ENCODE peak calls at places on chromosome 12, in nine cellular contexts. Z is Daoy; U is hepatic stellate cell; V is mesendoderm; L is adipocyte; D is NCI-H460; B is activated CD4-positive, alpha-beta T cell treated with anti-CD3 and anti-CD28 coated beads, Interleukin-2, amount 50 U/mL, for 48 hours; Q is NCI-H774; H is G401. P is an unnamed sample.

GRCh38 chr12:100656806-100657205 is 83.3 kb downstream of the GAS2L3 start:
- DNase-seq in Z (no peak), U (no peak), V (no peak), L (no peak), D (no peak), B (no peak), Q (peak; percentile 69), H (no peak), P (no peak)

GRCh38 chr12:123398177-123398916 is 14.4 kb downstream of the KMT5A start:
- DNase-seq in Z (no peak), U (peak; percentile 82), V (no peak), L (no peak), D (no peak), B (no peak), Q (no peak), H (peak; percentile 96), P (peak; percentile 78)

GRCh38 chr12:9049520-9050133 is 60.3 kb downstream of the KLRG1 start:
- DNase-seq in Z (peak; percentile 1), U (peak; percentile 27), V (peak; percentile 58), L (peak; percentile 86), D (peak; percentile 38), B (no peak), Q (no peak), H (peak; percentile 54), P (no peak)

GRCh38 chr12:79949098-79949497 is 14.2 kb upstream of the PPP1R12A start:
- DNase-seq in Z (no peak), U (no peak), V (no peak), L (no peak), D (no peak), B (no peak), Q (no peak), H (no peak), P (no peak)

GRCh38 chr12:123601602-123602489 is at the start of gene DDX55:
- DNase-seq in Z (peak; percentile 89), U (peak; percentile 82), V (peak; percentile 88), L (peak; percentile 95), D (peak; percentile 74), B (peak; percentile 86), Q (peak; percentile 91), H (peak; percentile 83), P (peak; percentile 91)

GRCh38 chr12:21526721-21527345 is 737 bp downstream of the SPX start:
- DNase-seq in Z (no peak), U (no peak), V (no peak), L (no peak), D (peak; percentile 15), B (no peak), Q (no peak), H (no peak), P (no peak)

GRCh38 chr12:115404761-115405470 is 720.9 kb upstream of the TBX3 start:
- DNase-seq in Z (peak; percentile 69), U (peak; percentile 35), V (no peak), L (peak; percentile 72), D (peak; percentile 83), B (no peak), Q (no peak), H (no peak), P (no peak)

GRCh38 chr12:50234347-50234746 is 49.0 kb downstream of the LIMA1 start:
- DNase-seq in Z (peak; percentile 69), U (no peak), V (peak; percentile 63), L (no peak), D (no peak), B (peak; percentile 35), Q (no peak), H (no peak), P (no peak)

GRCh38 chr12:6767592-6768384 is 1.6 kb downstream of the PTMS start:
- DNase-seq in Z (peak; percentile 49), U (peak; percentile 61), V (no peak), L (peak; percentile 73), D (no peak), B (no peak), Q (no peak), H (peak; percentile 64), P (peak; percentile 49)

GRCh38 chr12:116599285-116600122 is 40.3 kb downstream of the MAP1LC3B2 start:
- DNase-seq in Z (peak; percentile 74), U (peak; percentile 83), V (peak; percentile 82), L (peak; percentile 89), D (peak; percentile 30), B (peak; percentile 74), Q (peak; percentile 61), H (peak; percentile 84), P (peak; percentile 92)

GRCh38 chr12:42695490-42695995 is 106.0 kb upstream of the PRICKLE1 start:
- DNase-seq in Z (no peak), U (no peak), V (no peak), L (no peak), D (no peak), B (no peak), Q (no peak), H (no peak), P (no peak)

GRCh38 chr12:41576925-41577324 is 388.8 kb downstream of the PDZRN4 start:
- DNase-seq in Z (no peak), U (no peak), V (peak; percentile 57), L (no peak), D (no peak), B (no peak), Q (no peak), H (no peak), P (no peak)

GRCh38 chr12:52895726-52896189 is 9.1 kb downstream of the KRT8 start:
- DNase-seq in Z (no peak), U (no peak), V (peak; percentile 49), L (no peak), D (no peak), B (no peak), Q (no peak), H (peak; percentile 30), P (no peak)

GRCh38 chr12:46282829-46283228 is 14.0 kb upstream of the SLC38A1 start:
- DNase-seq in Z (no peak), U (no peak), V (no peak), L (no peak), D (no peak), B (no peak), Q (no peak), H (no peak), P (no peak)

GRCh38 chr12:80175307-80175930 is 76.1 kb downstream of the OTOGL start:
- DNase-seq in Z (no peak), U (no peak), V (peak; percentile 13), L (no peak), D (no peak), B (no peak), Q (no peak), H (peak; percentile 4), P (no peak)

GRCh38 chr12:47085815-47086252 is 6.1 kb upstream of the AMIGO2 start:
- DNase-seq in Z (peak; percentile 90), U (peak; percentile 25), V (peak; percentile 94), L (peak; percentile 81), D (peak; percentile 36), B (peak; percentile 35), Q (peak; percentile 90), H (peak; percentile 52), P (no peak)

P was measured in Right ventricle myocardium superior.